ENCODE peak calls at places on chromosome 20, in four cellular contexts. Q, I, B and U are unnamed samples.

GRCh38 chr20:38685853-38686473 is 38.3 kb upstream of the SLC32A1 start:
- DNase-seq in Q (peak; percentile 53), I (no peak), B (peak; percentile 63), U (no peak)

GRCh38 chr20:14189794-14190402 is 147.5 kb downstream of the FLRT3 start:
- DNase-seq in Q (peak; percentile 37), I (no peak), B (peak; percentile 30), U (no peak)

GRCh38 chr20:41905186-41905585 is 287.0 kb upstream of the CHD6 start:
- DNase-seq in Q (no peak), I (no peak), B (no peak), U (no peak)

GRCh38 chr20:24721891-24722530 is 227.1 kb upstream of the CST7 start:
- DNase-seq in Q (no peak), I (no peak), B (no peak), U (no peak)

GRCh38 chr20:19986419-19986818 is 30.7 kb upstream of the NAA20 start:
- DNase-seq in Q (peak; percentile 43), I (no peak), B (no peak), U (no peak)

GRCh38 chr20:57513199-57513598 is 11.7 kb downstream of the CTCFL start:
- DNase-seq in Q (no peak), I (no peak), B (no peak), U (no peak)

GRCh38 chr20:51043811-51044210 is 20.9 kb upstream of the KCNG1 start:
- DNase-seq in Q (no peak), I (no peak), B (no peak), U (no peak)

GRCh38 chr20:8118735-8119134 is 13.3 kb upstream of the PLCB1 start:
- DNase-seq in Q (no peak), I (no peak), B (no peak), U (no peak)

GRCh38 chr20:55744896-55745295 is 260.4 kb downstream of the CBLN4 start:
- DNase-seq in Q (no peak), I (no peak), B (no peak), U (no peak)

GRCh38 chr20:2657674-2658073 is 5.2 kb downstream of the NOP56 start:
- DNase-seq in Q (peak; percentile 19), I (no peak), B (no peak), U (no peak)

GRCh38 chr20:2656471-2657117 is 4.2 kb downstream of the NOP56 start:
- DNase-seq in Q (peak; percentile 18), I (no peak), B (no peak), U (no peak)

GRCh38 chr20:2657241-2657640 is 4.8 kb downstream of the NOP56 start:
- DNase-seq in Q (peak; percentile 20), I (no peak), B (no peak), U (no peak)

GRCh38 chr20:2659547-2659946 is 4.5 kb downstream of the IDH3B start:
- DNase-seq in Q (peak; percentile 29), I (no peak), B (no peak), U (no peak)

GRCh38 chr20:2658414-2659354 is 5.3 kb downstream of the IDH3B start:
- DNase-seq in Q (peak; percentile 66), I (no peak), B (peak; percentile 40), U (no peak)
- TF ChIP-seq POLR2A in Q (peak; percentile 33), I (peak; percentile 84), B (peak; percentile 56), U (no peak)

DNA sequence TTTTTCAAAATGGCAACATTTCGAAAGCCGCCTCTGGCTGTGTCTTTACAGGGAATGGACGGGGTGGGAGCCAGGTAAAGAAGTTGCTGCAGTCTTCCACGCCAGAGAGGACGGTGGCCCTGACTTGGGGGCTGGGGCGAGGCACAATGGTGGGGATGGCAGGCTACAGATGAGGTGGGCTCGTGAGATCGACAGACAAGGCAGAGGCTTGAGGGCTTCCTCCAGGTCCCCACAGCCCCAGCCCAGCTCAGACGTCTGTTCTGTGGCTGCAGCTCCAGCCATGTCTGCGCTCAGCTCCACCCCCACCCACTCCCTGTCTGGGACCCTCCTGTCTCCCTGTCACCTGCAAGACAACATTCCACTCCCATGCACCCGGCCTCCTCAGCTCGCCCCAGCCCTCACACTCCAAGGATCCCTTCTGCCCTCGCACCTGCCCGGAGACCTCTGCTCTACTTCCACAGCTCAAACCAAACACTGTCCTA is 7.4 kb upstream of the C20orf144 start:
- DNase-seq in Q (no peak), I (no peak), B (no peak), U (peak; percentile 65)
- TF ChIP-seq POLR2A in Q (no peak), I (no peak), B (no peak), U (no peak)

DNA sequence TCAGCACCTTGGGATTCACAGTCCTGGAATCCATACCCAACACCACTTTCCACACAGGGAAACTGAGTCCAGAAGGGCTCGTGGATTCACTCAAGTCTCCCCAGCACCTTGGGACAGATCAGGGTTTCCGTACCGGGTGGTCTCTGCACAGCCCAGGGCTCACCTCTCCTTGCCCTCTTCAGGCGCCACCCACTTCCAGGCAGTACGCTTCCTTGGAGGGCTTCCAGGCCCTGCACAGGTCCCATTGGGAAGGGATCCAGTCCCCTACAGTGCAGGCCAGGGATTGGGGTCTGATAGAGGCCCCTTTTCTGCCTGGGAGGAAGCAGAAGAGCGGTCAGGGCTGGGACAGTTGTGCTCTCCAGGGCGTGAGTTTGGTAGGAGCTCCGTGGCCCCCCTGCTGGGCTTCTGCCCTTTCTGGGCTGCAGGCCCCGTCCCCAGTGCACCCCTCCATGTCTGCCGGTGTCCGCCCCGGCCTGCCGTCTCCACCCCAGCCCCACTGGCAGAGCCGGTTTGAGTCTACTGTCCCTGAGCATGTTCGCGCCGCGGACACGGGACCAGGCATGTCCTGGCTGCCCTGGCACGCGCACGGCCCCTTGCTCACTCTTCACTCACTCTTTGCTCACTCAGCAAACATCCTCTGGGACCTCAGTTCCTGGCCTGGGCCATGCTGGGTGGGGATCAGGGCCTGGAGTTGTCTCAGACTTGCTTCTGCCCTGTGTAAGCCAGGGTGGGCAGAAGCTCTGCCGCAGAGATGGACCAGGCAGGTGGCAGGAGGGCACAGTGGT is 12.6 kb downstream of the SRC start:
- DNase-seq in Q (no peak), I (no peak), B (no peak), U (peak; percentile 76)
- TF ChIP-seq POLR2A in Q (no peak), I (no peak), B (no peak), U (no peak)

DNA sequence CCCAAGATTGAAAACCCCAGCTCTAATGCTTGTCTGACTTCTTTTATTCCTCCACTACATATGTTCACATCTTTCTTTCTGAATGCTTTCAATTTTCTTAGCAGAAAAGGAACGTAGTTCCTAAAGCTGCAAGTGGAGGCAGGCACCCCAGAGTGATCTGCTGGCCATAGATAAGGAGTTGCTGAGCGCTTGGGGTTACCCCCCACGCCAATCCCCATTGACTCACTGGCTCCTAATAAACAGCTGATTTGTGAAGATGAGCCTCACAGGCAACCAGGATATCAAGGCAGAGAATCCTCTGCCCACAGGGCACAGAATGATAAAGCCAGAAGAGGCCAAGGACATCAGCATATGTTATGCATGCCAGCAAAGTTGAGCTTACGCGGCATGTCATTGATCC is 129.0 kb upstream of the PTPRT start:
- DNase-seq in Q (no peak), I (no peak), B (no peak), U (no peak)
- TF ChIP-seq POLR2A in Q (no peak), I (no peak), B (no peak), U (no peak)

GRCh38 chr20:31587545-31588389 is 17.3 kb upstream of the ID1 start:
- DNase-seq in Q (peak; percentile 54), I (no peak), B (no peak), U (no peak)
- TF ChIP-seq POLR2A in Q (no peak), I (no peak), B (peak; percentile 26), U (no peak)

GRCh38 chr20:62143118-62143975 is at the start of the genes PSMA7 and SS18L1:
- DNase-seq in Q (peak; percentile 94), I (peak; percentile 95), B (peak; percentile 84), U (peak; percentile 93)

GRCh38 chr20:62145688-62146018 is 2.1 kb downstream of the SS18L1 start:
- DNase-seq in Q (no peak), I (no peak), B (no peak), U (no peak)

GRCh38 chr20:62142252-62143117 is 709 bp downstream of the PSMA7 start:
- DNase-seq in Q (peak; percentile 36), I (no peak), B (no peak), U (no peak)

GRCh38 chr20:62146019-62146755 is 2.6 kb downstream of the SS18L1 start:
- DNase-seq in Q (no peak), I (no peak), B (peak; percentile 85), U (no peak)

DNA sequence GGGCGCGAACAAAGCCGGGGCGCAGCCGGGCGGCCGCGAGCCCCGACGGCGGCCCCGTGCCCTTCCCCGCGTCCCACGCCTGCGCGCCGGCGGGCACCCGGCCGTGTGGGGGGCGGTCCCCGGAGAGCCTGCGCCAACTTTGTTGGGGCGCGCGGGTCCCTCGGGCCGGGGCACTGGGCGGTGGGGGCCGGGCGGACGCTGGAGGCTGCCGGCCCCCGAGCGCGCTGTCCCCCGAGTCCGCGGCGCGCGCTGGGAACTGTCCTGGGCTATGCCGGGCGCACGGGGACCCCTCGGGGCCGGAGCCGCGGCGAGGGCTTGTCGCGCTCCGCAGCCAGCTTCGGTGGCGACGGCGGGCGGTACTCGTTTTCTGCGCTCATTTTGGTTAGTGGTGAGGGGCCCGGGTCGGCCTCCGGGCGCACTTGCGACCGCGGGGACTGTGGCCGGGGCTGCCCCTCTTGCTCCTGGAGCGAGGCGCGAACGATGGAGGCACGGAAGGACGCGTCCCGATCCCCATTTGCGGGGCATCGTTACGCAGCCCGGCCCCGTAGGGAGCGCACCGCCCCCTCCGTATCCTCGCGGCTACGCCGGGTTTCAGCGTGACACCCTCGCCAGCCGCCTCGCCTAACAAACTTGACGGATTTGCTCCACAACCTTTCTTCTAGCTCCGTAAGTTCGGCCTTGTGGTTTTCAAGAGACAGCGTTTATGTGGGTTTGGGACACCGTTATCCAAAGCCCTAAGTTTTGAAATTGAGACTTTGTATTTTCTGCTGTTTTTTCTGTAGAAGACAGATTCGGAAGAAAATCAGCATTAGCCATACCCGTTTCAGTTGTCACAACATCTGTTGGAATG is 632 bp downstream of the SS18L1 start:
- DNase-seq in Q (peak; percentile 78), I (no peak), B (peak; percentile 42), U (peak; percentile 80)
- TF ChIP-seq POLR2A in Q (no peak), I (no peak), B (peak; percentile 53), U (peak; percentile 40)

DNA sequence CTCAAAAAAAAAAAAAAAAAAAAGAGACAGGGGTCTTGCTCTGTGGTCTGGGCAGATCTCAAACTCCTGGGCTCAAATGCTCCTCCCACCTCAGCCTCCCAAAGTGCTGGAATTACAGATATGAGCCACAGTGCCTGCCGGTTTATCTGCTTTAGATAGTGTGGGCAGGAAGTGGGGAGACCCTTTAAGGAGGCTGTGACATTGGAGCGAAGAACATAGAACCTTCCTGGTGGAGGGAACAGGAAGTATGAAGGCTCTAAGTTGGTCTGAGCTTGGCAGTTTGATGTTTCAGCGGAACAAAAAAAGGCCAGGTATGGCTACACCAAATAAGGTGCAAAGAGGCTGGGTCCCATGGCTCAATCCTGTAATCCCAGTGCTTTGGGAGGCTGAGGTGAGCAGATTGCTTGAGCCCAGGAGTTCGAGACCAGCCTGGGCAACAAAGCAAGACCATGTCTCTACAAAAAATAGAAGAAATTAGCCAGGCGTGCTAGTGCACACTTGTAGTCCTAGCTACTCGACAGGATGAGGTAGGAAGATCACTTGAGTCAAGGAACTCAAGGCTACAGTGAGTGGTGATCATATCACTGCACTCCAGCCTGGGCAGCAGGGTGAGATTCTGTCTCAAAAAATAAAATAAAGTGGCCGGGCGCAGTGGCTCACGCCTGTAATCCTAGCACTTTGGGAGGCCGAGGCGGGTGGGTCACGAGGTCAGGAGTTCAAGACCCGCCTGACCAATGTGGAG is 8.7 kb upstream of the ZMYND8 start:
- DNase-seq in Q (no peak), I (no peak), B (no peak), U (no peak)
- TF ChIP-seq POLR2A in Q (no peak), I (no peak), B (no peak), U (no peak)